ENCODE peak calls at places on chromosomes 5 and 9, in eight cellular contexts. One of them, this sample, is unnamed.

GRCh38 chr5:178324481-178325310 is 92.1 kb upstream of the PHYKPL start:
- DNase-seq in ovary: no peak
- DNase-seq in testis: no peak
- DNase-seq in right lobe of liver: peak
- DNase-seq in upper lobe of right lung: peak
- DNase-seq in A549: no peak
- DNase-seq in MM.1S: no peak
- DNase-seq in CD8-positive, alpha-beta T cell: no peak
- DNase-seq in this sample: no peak

GRCh38 chr5:149466457-149466972 is 84.7 kb downstream of the CSNK1A1 start:
- DNase-seq in MM.1S: no peak
- DNase-seq in right lobe of liver: no peak
- DNase-seq in upper lobe of right lung: no peak
- DNase-seq in testis: no peak
- DNase-seq in CD8-positive, alpha-beta T cell: no peak
- DNase-seq in ovary: no peak
- DNase-seq in A549: peak
- DNase-seq in this sample: no peak

GRCh38 chr5:93126634-93127033 is 454.4 kb downstream of the NR2F1-AS1 start:
- DNase-seq in ovary: no peak
- DNase-seq in A549: no peak
- DNase-seq in right lobe of liver: no peak
- DNase-seq in MM.1S: no peak
- DNase-seq in upper lobe of right lung: no peak
- DNase-seq in testis: no peak
- DNase-seq in CD8-positive, alpha-beta T cell: no peak
- DNase-seq in this sample: no peak

GRCh38 chr9:136220017-136220729 is 15.2 kb upstream of the LHX3 start:
- DNase-seq in testis: no peak
- DNase-seq in CD8-positive, alpha-beta T cell: no peak
- DNase-seq in A549: no peak
- DNase-seq in ovary: no peak
- DNase-seq in upper lobe of right lung: no peak
- DNase-seq in MM.1S: no peak
- DNase-seq in right lobe of liver: no peak
- DNase-seq in this sample: no peak

GRCh38 chr5:78253201-78253600 is 41.3 kb downstream of the AP3B1 start:
- DNase-seq in MM.1S: no peak
- DNase-seq in right lobe of liver: no peak
- DNase-seq in ovary: no peak
- DNase-seq in CD8-positive, alpha-beta T cell: no peak
- DNase-seq in testis: no peak
- DNase-seq in upper lobe of right lung: no peak
- DNase-seq in A549: no peak
- DNase-seq in this sample: no peak

GRCh38 chr9:134344068-134344820 is 18.0 kb downstream of the RXRA start:
- DNase-seq in testis: no peak
- DNase-seq in MM.1S: no peak
- DNase-seq in upper lobe of right lung: no peak
- DNase-seq in right lobe of liver: peak
- DNase-seq in A549: no peak
- DNase-seq in CD8-positive, alpha-beta T cell: peak
- DNase-seq in ovary: no peak
- DNase-seq in this sample: peak

GRCh38 chr5:78720997-78721396 is 72.4 kb upstream of the LHFPL2 start:
- DNase-seq in right lobe of liver: no peak
- DNase-seq in CD8-positive, alpha-beta T cell: no peak
- DNase-seq in MM.1S: no peak
- DNase-seq in upper lobe of right lung: no peak
- DNase-seq in ovary: no peak
- DNase-seq in A549: no peak
- DNase-seq in testis: no peak
- DNase-seq in this sample: no peak

GRCh38 chr5:54518146-54519082 is 855 bp downstream of the SNX18 start:
- DNase-seq in A549: peak
- DNase-seq in MM.1S: peak
- DNase-seq in ovary: peak
- DNase-seq in upper lobe of right lung: peak
- DNase-seq in CD8-positive, alpha-beta T cell: peak
- DNase-seq in right lobe of liver: peak
- DNase-seq in testis: no peak
- DNase-seq in this sample: peak

GRCh38 chr5:45696206-45696836 is at the start of gene HCN1:
- DNase-seq in ovary: peak
- DNase-seq in MM.1S: peak
- DNase-seq in A549: peak
- DNase-seq in upper lobe of right lung: peak
- DNase-seq in right lobe of liver: peak
- DNase-seq in testis: peak
- DNase-seq in CD8-positive, alpha-beta T cell: no peak
- DNase-seq in this sample: peak

GRCh38 chr5:35675392-35675791 is 57.7 kb downstream of the SPEF2 start:
- DNase-seq in CD8-positive, alpha-beta T cell: no peak
- DNase-seq in MM.1S: no peak
- DNase-seq in upper lobe of right lung: no peak
- DNase-seq in ovary: no peak
- DNase-seq in testis: peak
- DNase-seq in right lobe of liver: no peak
- DNase-seq in A549: no peak
- DNase-seq in this sample: no peak

GRCh38 chr9:18675973-18676372 is 202.0 kb downstream of the ADAMTSL1 start:
- DNase-seq in CD8-positive, alpha-beta T cell: no peak
- DNase-seq in MM.1S: no peak
- DNase-seq in ovary: no peak
- DNase-seq in upper lobe of right lung: no peak
- DNase-seq in testis: no peak
- DNase-seq in right lobe of liver: no peak
- DNase-seq in A549: no peak
- DNase-seq in this sample: no peak

GRCh38 chr5:93421498-93421897 is 159.5 kb downstream of the NR2F1-AS1 start:
- DNase-seq in CD8-positive, alpha-beta T cell: no peak
- DNase-seq in testis: no peak
- DNase-seq in MM.1S: no peak
- DNase-seq in A549: no peak
- DNase-seq in ovary: no peak
- DNase-seq in upper lobe of right lung: no peak
- DNase-seq in right lobe of liver: no peak
- DNase-seq in this sample: no peak

GRCh38 chr5:23026252-23027170 is 173.4 kb upstream of the CDH12 start:
- DNase-seq in right lobe of liver: no peak
- DNase-seq in testis: no peak
- DNase-seq in ovary: no peak
- DNase-seq in A549: no peak
- DNase-seq in CD8-positive, alpha-beta T cell: no peak
- DNase-seq in upper lobe of right lung: no peak
- DNase-seq in MM.1S: no peak
- DNase-seq in this sample: no peak

GRCh38 chr5:103041071-103041676 is 78.8 kb downstream of the GIN1 start:
- DNase-seq in CD8-positive, alpha-beta T cell: no peak
- DNase-seq in ovary: no peak
- DNase-seq in right lobe of liver: no peak
- DNase-seq in A549: peak
- DNase-seq in testis: no peak
- DNase-seq in upper lobe of right lung: no peak
- DNase-seq in MM.1S: peak
- DNase-seq in this sample: no peak

GRCh38 chr5:14397717-14398116 is 183.9 kb upstream of the OTULINL start:
- DNase-seq in right lobe of liver: no peak
- DNase-seq in MM.1S: no peak
- DNase-seq in upper lobe of right lung: no peak
- DNase-seq in A549: no peak
- DNase-seq in ovary: no peak
- DNase-seq in CD8-positive, alpha-beta T cell: no peak
- DNase-seq in testis: no peak
- DNase-seq in this sample: no peak

GRCh38 chr5:76813982-76814562 is 4.8 kb upstream of the F2RL1 start:
- DNase-seq in upper lobe of right lung: no peak
- DNase-seq in CD8-positive, alpha-beta T cell: no peak
- DNase-seq in ovary: no peak
- DNase-seq in MM.1S: no peak
- DNase-seq in right lobe of liver: no peak
- DNase-seq in testis: no peak
- DNase-seq in A549: peak
- DNase-seq in this sample: no peak

GRCh38 chr5:76816110-76816831 is 2.6 kb upstream of the F2RL1 start:
- DNase-seq in A549: no peak
- DNase-seq in upper lobe of right lung: no peak
- DNase-seq in testis: no peak
- DNase-seq in MM.1S: no peak
- DNase-seq in CD8-positive, alpha-beta T cell: no peak
- DNase-seq in ovary: no peak
- DNase-seq in right lobe of liver: no peak
- DNase-seq in this sample: no peak

GRCh38 chr5:76820491-76820890 is 1.7 kb downstream of the F2RL1 start:
- DNase-seq in right lobe of liver: no peak
- DNase-seq in CD8-positive, alpha-beta T cell: no peak
- DNase-seq in MM.1S: no peak
- DNase-seq in upper lobe of right lung: no peak
- DNase-seq in testis: no peak
- DNase-seq in A549: peak
- DNase-seq in ovary: no peak
- DNase-seq in this sample: no peak

GRCh38 chr5:76818844-76819831 is at the start of gene F2RL1:
- DNase-seq in right lobe of liver: peak
- DNase-seq in A549: peak
- DNase-seq in testis: peak
- DNase-seq in upper lobe of right lung: peak
- DNase-seq in CD8-positive, alpha-beta T cell: peak
- DNase-seq in MM.1S: peak
- DNase-seq in ovary: peak
- DNase-seq in this sample: peak

DNA sequence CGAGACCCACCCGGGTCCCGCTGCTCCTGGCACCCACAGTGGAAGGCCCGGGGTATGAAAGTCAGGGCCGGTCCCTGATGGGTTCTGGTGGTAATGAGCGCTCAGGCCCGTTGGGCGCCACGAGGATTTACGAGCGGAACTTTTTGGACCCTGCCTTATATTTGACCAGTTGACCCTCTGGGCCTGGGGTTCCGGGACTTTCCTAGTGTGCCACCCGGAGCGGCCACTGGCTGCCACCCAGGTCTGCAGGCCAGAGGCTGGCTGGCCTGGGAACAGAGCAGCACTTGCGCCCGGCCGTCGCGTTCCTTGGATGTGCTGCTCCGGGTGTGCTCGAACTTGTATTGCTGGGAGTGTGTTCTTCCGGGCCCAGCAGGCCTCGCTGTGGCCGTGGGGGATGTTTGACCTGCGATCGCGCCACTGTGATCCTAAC is 1.0 kb downstream of the F2RL1 start:
- DNase-seq in CD8-positive, alpha-beta T cell: no peak
- DNase-seq in A549: peak
- DNase-seq in upper lobe of right lung: peak
- DNase-seq in ovary: no peak
- DNase-seq in MM.1S: no peak
- DNase-seq in testis: no peak
- DNase-seq in right lobe of liver: peak
- DNase-seq in this sample: peak
- H3K4me3 ChIP-seq in CD8-positive, alpha-beta T cell: peak
- H3K4me3 ChIP-seq in A549: peak
- H3K4me3 ChIP-seq in upper lobe of right lung: peak
- H3K4me3 ChIP-seq in ovary: peak
- H3K4me3 ChIP-seq in MM.1S: no peak
- H3K4me3 ChIP-seq in testis: no peak
- H3K4me3 ChIP-seq in right lobe of liver: peak
- H3K4me3 ChIP-seq in this sample: peak

DNA sequence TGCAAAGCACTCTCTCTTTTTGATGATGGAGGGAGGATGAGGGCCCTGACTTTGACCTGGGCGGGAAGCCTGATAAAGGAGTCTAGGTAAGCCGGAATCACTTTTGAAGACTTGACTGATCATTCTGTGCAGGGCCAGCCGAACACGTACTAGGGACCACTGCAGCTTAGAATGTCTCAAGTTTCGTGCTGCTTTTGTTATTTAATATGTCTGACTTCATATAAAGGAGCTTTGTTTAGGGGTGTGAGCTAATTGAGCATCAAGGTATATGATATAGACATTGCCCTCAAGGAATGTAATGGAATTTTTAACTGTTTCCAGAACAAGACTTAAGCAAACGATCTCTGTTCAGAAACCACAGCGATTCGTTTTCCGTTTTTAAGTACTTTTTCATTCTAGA is 173.1 kb downstream of the SEMA6A start:
- DNase-seq in A549: no peak
- DNase-seq in MM.1S: no peak
- DNase-seq in testis: no peak
- DNase-seq in right lobe of liver: no peak
- DNase-seq in upper lobe of right lung: no peak
- DNase-seq in CD8-positive, alpha-beta T cell: no peak
- DNase-seq in ovary: no peak
- DNase-seq in this sample: no peak
- H3K27ac ChIP-seq in A549: no peak
- H3K27ac ChIP-seq in MM.1S: no peak
- H3K27ac ChIP-seq in testis: no peak
- H3K27ac ChIP-seq in right lobe of liver: no peak
- H3K27ac ChIP-seq in upper lobe of right lung: no peak
- H3K27ac ChIP-seq in CD8-positive, alpha-beta T cell: no peak
- H3K27ac ChIP-seq in ovary: no peak
- H3K27ac ChIP-seq in this sample: no peak

GRCh38 chr5:53323943-53324642 is 156.3 kb upstream of the FST start:
- DNase-seq in upper lobe of right lung: no peak
- DNase-seq in MM.1S: peak
- DNase-seq in CD8-positive, alpha-beta T cell: no peak
- DNase-seq in ovary: no peak
- DNase-seq in right lobe of liver: no peak
- DNase-seq in A549: no peak
- DNase-seq in testis: no peak
- DNase-seq in this sample: no peak
- H3K4me3 ChIP-seq in upper lobe of right lung: no peak
- H3K4me3 ChIP-seq in MM.1S: no peak
- H3K4me3 ChIP-seq in CD8-positive, alpha-beta T cell: no peak
- H3K4me3 ChIP-seq in ovary: no peak
- H3K4me3 ChIP-seq in right lobe of liver: no peak
- H3K4me3 ChIP-seq in A549: no peak
- H3K4me3 ChIP-seq in testis: no peak
- H3K4me3 ChIP-seq in this sample: no peak

GRCh38 chr9:121975801-121976277 is 117.3 kb downstream of the TTLL11 start:
- DNase-seq in MM.1S: no peak
- DNase-seq in A549: no peak
- DNase-seq in testis: no peak
- DNase-seq in upper lobe of right lung: no peak
- DNase-seq in right lobe of liver: no peak
- DNase-seq in CD8-positive, alpha-beta T cell: no peak
- DNase-seq in ovary: no peak
- DNase-seq in this sample: no peak
- H3K27ac ChIP-seq in MM.1S: no peak
- H3K27ac ChIP-seq in A549: peak
- H3K27ac ChIP-seq in testis: no peak
- H3K27ac ChIP-seq in upper lobe of right lung: peak
- H3K27ac ChIP-seq in right lobe of liver: peak
- H3K27ac ChIP-seq in CD8-positive, alpha-beta T cell: no peak
- H3K27ac ChIP-seq in ovary: no peak
- H3K27ac ChIP-seq in this sample: no peak

DNA sequence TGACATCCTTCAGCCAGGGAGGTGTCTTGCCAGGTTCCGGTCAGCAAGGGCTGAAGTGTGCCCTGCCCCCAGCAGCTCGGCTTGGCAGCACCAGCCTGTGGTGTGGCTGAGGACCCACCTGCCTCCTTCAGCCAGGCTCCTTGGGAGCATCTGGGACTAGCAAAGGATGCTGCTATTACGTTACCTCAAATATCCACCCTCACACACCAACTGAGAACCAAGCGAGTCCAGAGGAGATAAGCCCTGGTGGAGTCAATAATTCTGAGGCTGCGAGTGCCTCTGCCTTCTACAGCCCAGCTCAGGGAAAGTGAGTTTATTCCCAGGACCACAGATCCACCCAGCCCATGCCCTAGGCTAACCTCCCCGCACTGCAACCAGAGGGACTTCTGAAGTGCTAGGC is 57.1 kb upstream of the FSTL4 start:
- DNase-seq in MM.1S: no peak
- DNase-seq in A549: no peak
- DNase-seq in ovary: no peak
- DNase-seq in CD8-positive, alpha-beta T cell: no peak
- DNase-seq in testis: no peak
- DNase-seq in right lobe of liver: no peak
- DNase-seq in upper lobe of right lung: no peak
- DNase-seq in this sample: no peak
- H3K4me3 ChIP-seq in MM.1S: no peak
- H3K4me3 ChIP-seq in A549: no peak
- H3K4me3 ChIP-seq in ovary: no peak
- H3K4me3 ChIP-seq in CD8-positive, alpha-beta T cell: no peak
- H3K4me3 ChIP-seq in testis: no peak
- H3K4me3 ChIP-seq in right lobe of liver: no peak
- H3K4me3 ChIP-seq in upper lobe of right lung: no peak
- H3K4me3 ChIP-seq in this sample: no peak

This sample was measured in heart left ventricle.